ENCODE peak calls at places on chromosome 19, in ten cellular contexts. One of them, this sample, is unnamed.

GRCh38 chr19:35559781-35560180 is 3.7 kb downstream of the ATP4A start:
- DNase-seq in tibial artery: no peak
- DNase-seq in uterus: no peak
- DNase-seq in stomach: no peak
- DNase-seq in fibroblast of lung: no peak
- DNase-seq in PC-9: no peak
- DNase-seq in pancreas: no peak
- DNase-seq in heart right ventricle: no peak
- DNase-seq in A673: no peak
- DNase-seq in PC-3: no peak
- DNase-seq in this sample: no peak

GRCh38 chr19:33302974-33303790 is 848 bp upstream of the CEBPA start:
- DNase-seq in tibial artery: peak; percentile 53
- DNase-seq in uterus: peak; percentile 64
- DNase-seq in stomach: peak; percentile 62
- DNase-seq in fibroblast of lung: peak; percentile 52
- DNase-seq in PC-9: peak; percentile 68
- DNase-seq in pancreas: peak; percentile 67
- DNase-seq in heart right ventricle: no peak
- DNase-seq in A673: peak; percentile 60
- DNase-seq in PC-3: peak; percentile 32
- DNase-seq in this sample: peak; percentile 86

GRCh38 chr19:485583-486236 is 10.6 kb upstream of the MADCAM1 start:
- DNase-seq in tibial artery: peak; percentile 67
- DNase-seq in uterus: no peak
- DNase-seq in stomach: no peak
- DNase-seq in fibroblast of lung: no peak
- DNase-seq in PC-9: peak; percentile 60
- DNase-seq in pancreas: peak; percentile 51
- DNase-seq in heart right ventricle: no peak
- DNase-seq in A673: no peak
- DNase-seq in PC-3: no peak
- DNase-seq in this sample: peak; percentile 61

GRCh38 chr19:20662421-20663105 is 1.2 kb upstream of the ZNF626 start:
- DNase-seq in tibial artery: no peak
- DNase-seq in uterus: no peak
- DNase-seq in stomach: no peak
- DNase-seq in fibroblast of lung: no peak
- DNase-seq in PC-9: no peak
- DNase-seq in pancreas: no peak
- DNase-seq in heart right ventricle: no peak
- DNase-seq in A673: no peak
- DNase-seq in PC-3: no peak
- DNase-seq in this sample: no peak

GRCh38 chr19:10774893-10775292 is 57.0 kb downstream of the DNM2 start:
- DNase-seq in tibial artery: no peak
- DNase-seq in uterus: no peak
- DNase-seq in stomach: no peak
- DNase-seq in fibroblast of lung: no peak
- DNase-seq in PC-9: no peak
- DNase-seq in pancreas: no peak
- DNase-seq in heart right ventricle: no peak
- DNase-seq in A673: no peak
- DNase-seq in PC-3: no peak
- DNase-seq in this sample: no peak

GRCh38 chr19:47765522-47766358 is 12.8 kb upstream of the SELENOW start:
- DNase-seq in tibial artery: no peak
- DNase-seq in uterus: peak; percentile 66
- DNase-seq in stomach: peak; percentile 72
- DNase-seq in fibroblast of lung: peak; percentile 51
- DNase-seq in PC-9: peak; percentile 51
- DNase-seq in pancreas: no peak
- DNase-seq in heart right ventricle: peak; percentile 57
- DNase-seq in A673: peak; percentile 71
- DNase-seq in PC-3: peak; percentile 43
- DNase-seq in this sample: peak; percentile 79

GRCh38 chr19:29893606-29894284 is 48.3 kb upstream of the URI1 start:
- DNase-seq in tibial artery: no peak
- DNase-seq in uterus: no peak
- DNase-seq in stomach: no peak
- DNase-seq in fibroblast of lung: no peak
- DNase-seq in PC-9: no peak
- DNase-seq in pancreas: no peak
- DNase-seq in heart right ventricle: no peak
- DNase-seq in A673: no peak
- DNase-seq in PC-3: no peak
- DNase-seq in this sample: no peak

GRCh38 chr19:45468159-45468651 is 409 bp downstream of the FOSB start:
- DNase-seq in tibial artery: no peak
- DNase-seq in uterus: peak; percentile 47
- DNase-seq in stomach: peak; percentile 35
- DNase-seq in fibroblast of lung: no peak
- DNase-seq in PC-9: no peak
- DNase-seq in pancreas: no peak
- DNase-seq in heart right ventricle: no peak
- DNase-seq in A673: peak; percentile 33
- DNase-seq in PC-3: no peak
- DNase-seq in this sample: peak; percentile 68

GRCh38 chr19:47005873-47006272 is 13.8 kb upstream of the NPAS1 start:
- DNase-seq in tibial artery: no peak
- DNase-seq in uterus: no peak
- DNase-seq in stomach: no peak
- DNase-seq in fibroblast of lung: no peak
- DNase-seq in PC-9: no peak
- DNase-seq in pancreas: peak; percentile 26
- DNase-seq in heart right ventricle: no peak
- DNase-seq in A673: peak; percentile 49
- DNase-seq in PC-3: peak; percentile 26
- DNase-seq in this sample: no peak

GRCh38 chr19:53037101-53038097 is 7.1 kb upstream of the ERVV-2 start:
- DNase-seq in tibial artery: no peak
- DNase-seq in uterus: no peak
- DNase-seq in stomach: no peak
- DNase-seq in fibroblast of lung: peak; percentile 73
- DNase-seq in PC-9: peak; percentile 70
- DNase-seq in pancreas: peak; percentile 27
- DNase-seq in heart right ventricle: peak; percentile 5
- DNase-seq in A673: no peak
- DNase-seq in PC-3: no peak
- DNase-seq in this sample: peak; percentile 65

GRCh38 chr19:21610341-21610740 is 104.9 kb downstream of the ZNF429 start:
- DNase-seq in tibial artery: no peak
- DNase-seq in uterus: no peak
- DNase-seq in stomach: no peak
- DNase-seq in fibroblast of lung: no peak
- DNase-seq in PC-9: no peak
- DNase-seq in pancreas: no peak
- DNase-seq in heart right ventricle: no peak
- DNase-seq in A673: no peak
- DNase-seq in PC-3: no peak
- DNase-seq in this sample: no peak

GRCh38 chr19:19782783-19783182 is 38.8 kb downstream of the ZNF506 start:
- DNase-seq in tibial artery: no peak
- DNase-seq in uterus: no peak
- DNase-seq in stomach: no peak
- DNase-seq in fibroblast of lung: no peak
- DNase-seq in PC-9: no peak
- DNase-seq in pancreas: no peak
- DNase-seq in heart right ventricle: no peak
- DNase-seq in A673: no peak
- DNase-seq in PC-3: no peak
- DNase-seq in this sample: no peak

GRCh38 chr19:17526922-17527321 is 15.5 kb downstream of the PGLS start:
- DNase-seq in tibial artery: no peak
- DNase-seq in uterus: no peak
- DNase-seq in stomach: no peak
- DNase-seq in fibroblast of lung: no peak
- DNase-seq in PC-9: no peak
- DNase-seq in pancreas: no peak
- DNase-seq in heart right ventricle: no peak
- DNase-seq in A673: no peak
- DNase-seq in PC-3: no peak
- DNase-seq in this sample: no peak

GRCh38 chr19:18596752-18597157 is 8.2 kb downstream of the REX1BD start:
- DNase-seq in tibial artery: peak; percentile 63
- DNase-seq in uterus: peak; percentile 41
- DNase-seq in stomach: peak; percentile 67
- DNase-seq in fibroblast of lung: peak; percentile 32
- DNase-seq in PC-9: no peak
- DNase-seq in pancreas: peak; percentile 56
- DNase-seq in heart right ventricle: no peak
- DNase-seq in A673: no peak
- DNase-seq in PC-3: peak; percentile 61
- DNase-seq in this sample: peak; percentile 77
- H3K27ac ChIP-seq in tibial artery: no peak overlapping the region
- H3K27ac ChIP-seq in uterus: no peak overlapping the region
- H3K27ac ChIP-seq in stomach: no peak overlapping the region
- H3K27ac ChIP-seq in fibroblast of lung: no peak overlapping the region
- H3K27ac ChIP-seq in PC-9: no peak overlapping the region
- H3K27ac ChIP-seq in pancreas: no peak overlapping the region
- H3K27ac ChIP-seq in heart right ventricle: no peak overlapping the region
- H3K27ac ChIP-seq in A673: peak overlapping the region; percentile 83
- H3K27ac ChIP-seq in PC-3: no peak overlapping the region
- H3K27ac ChIP-seq in this sample: no peak overlapping the region

GRCh38 chr19:5503598-5503997 is 48.4 kb downstream of the ZNRF4 start:
- DNase-seq in tibial artery: no peak
- DNase-seq in uterus: no peak
- DNase-seq in stomach: no peak
- DNase-seq in fibroblast of lung: no peak
- DNase-seq in PC-9: no peak
- DNase-seq in pancreas: no peak
- DNase-seq in heart right ventricle: no peak
- DNase-seq in A673: no peak
- DNase-seq in PC-3: peak; percentile 19
- DNase-seq in this sample: no peak
- TF ChIP-seq CTCF in tibial artery: no peak
- TF ChIP-seq CTCF in uterus: no peak
- TF ChIP-seq CTCF in stomach: no peak
- TF ChIP-seq CTCF in fibroblast of lung: no peak
- TF ChIP-seq CTCF in PC-9: no peak
- TF ChIP-seq CTCF in pancreas: no peak
- TF ChIP-seq CTCF in heart right ventricle: no peak
- TF ChIP-seq CTCF in A673: peak; percentile 28
- TF ChIP-seq CTCF in PC-3: no peak
- TF ChIP-seq CTCF in this sample: no peak

DNA sequence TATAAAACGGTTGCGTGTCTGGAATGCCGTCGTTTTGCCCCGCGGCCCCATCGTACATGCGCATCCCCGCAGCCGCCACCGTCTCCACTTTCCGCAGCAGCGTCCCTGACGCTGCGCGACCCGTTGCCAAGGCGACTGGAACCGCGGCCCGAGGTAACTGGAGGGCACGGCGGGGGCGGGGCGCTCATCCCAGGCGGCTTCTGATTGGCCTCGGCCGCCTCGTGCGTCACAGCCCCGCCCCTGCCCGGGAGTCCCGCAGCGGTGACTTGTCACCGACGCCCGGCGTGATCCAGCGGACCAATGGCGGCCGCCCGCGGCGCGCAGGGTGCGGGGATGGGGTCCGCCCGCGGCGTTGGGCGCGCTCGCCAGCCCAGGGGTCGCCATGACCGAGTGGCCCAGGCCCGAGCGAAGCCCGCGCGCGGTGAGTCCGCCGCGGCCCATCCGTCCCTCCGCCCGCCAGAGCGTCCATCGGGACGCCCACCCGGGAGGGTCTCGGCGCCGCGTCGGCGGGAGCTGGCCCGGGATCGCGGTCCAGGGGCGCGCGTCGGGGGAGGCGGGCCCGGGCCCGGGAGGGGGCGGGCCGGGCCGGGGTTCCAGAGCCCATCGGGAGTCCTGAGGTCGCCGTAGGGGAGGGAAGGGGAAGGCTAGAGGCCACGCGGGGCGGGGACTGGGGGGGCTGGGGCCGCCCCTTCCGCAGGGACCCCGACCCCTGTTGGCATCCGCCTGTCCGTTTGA is at the start of gene ZSCAN1:
- DNase-seq in tibial artery: peak; percentile 42
- DNase-seq in uterus: peak; percentile 72
- DNase-seq in stomach: peak; percentile 40
- DNase-seq in fibroblast of lung: peak; percentile 86
- DNase-seq in PC-9: no peak
- DNase-seq in pancreas: peak; percentile 83
- DNase-seq in heart right ventricle: peak; percentile 93
- DNase-seq in A673: peak; percentile 94
- DNase-seq in PC-3: no peak
- DNase-seq in this sample: no peak
- H3K27ac ChIP-seq in tibial artery: no peak within 1 kb of the TSS
- H3K27ac ChIP-seq in uterus: no peak within 1 kb of the TSS
- H3K27ac ChIP-seq in stomach: no peak within 1 kb of the TSS
- H3K27ac ChIP-seq in fibroblast of lung: no peak within 1 kb of the TSS
- H3K27ac ChIP-seq in PC-9: no peak within 1 kb of the TSS
- H3K27ac ChIP-seq in pancreas: no peak within 1 kb of the TSS
- H3K27ac ChIP-seq in heart right ventricle: no peak within 1 kb of the TSS
- H3K27ac ChIP-seq in A673: peak within 1 kb of the TSS; percentile 83
- H3K27ac ChIP-seq in PC-3: no peak within 1 kb of the TSS
- H3K27ac ChIP-seq in this sample: no peak within 1 kb of the TSS

GRCh38 chr19:44260343-44260681 is 626 bp downstream of the ZNF233 start:
- DNase-seq in tibial artery: no peak
- DNase-seq in uterus: no peak
- DNase-seq in stomach: no peak
- DNase-seq in fibroblast of lung: no peak
- DNase-seq in PC-9: no peak
- DNase-seq in pancreas: no peak
- DNase-seq in heart right ventricle: no peak
- DNase-seq in A673: no peak
- DNase-seq in PC-3: no peak
- DNase-seq in this sample: no peak
- TF ChIP-seq CTCF in tibial artery: no peak
- TF ChIP-seq CTCF in uterus: no peak
- TF ChIP-seq CTCF in stomach: no peak
- TF ChIP-seq CTCF in fibroblast of lung: no peak
- TF ChIP-seq CTCF in PC-9: no peak
- TF ChIP-seq CTCF in pancreas: no peak
- TF ChIP-seq CTCF in heart right ventricle: no peak
- TF ChIP-seq CTCF in A673: no peak
- TF ChIP-seq CTCF in PC-3: no peak
- TF ChIP-seq CTCF in this sample: no peak

DNA sequence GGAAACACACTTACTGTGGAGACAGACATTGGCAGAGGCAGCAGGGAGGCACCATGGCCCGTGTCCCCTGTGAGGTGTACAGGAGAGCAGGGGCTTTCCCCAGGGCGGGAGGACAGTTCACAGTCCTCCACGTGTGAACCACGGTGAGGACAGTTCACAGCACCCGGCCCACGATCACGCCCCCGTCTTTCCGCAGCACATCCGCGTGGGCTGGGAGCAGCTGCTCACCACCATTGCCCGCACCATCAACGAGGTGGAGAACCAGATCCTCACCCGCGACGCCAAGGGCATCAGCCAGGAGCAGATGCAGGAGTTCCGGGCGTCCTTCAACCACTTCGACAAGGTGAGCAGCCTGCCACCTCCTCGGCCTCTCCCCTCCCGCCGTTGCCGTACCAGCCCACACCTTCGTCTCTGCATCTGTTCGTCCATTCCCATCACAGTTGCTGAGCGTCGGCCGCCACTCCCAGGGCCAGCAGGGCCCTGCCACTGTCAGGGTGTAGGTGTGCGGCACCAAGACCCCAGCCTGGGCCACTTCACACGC is 17.4 kb downstream of the CAPN12 start:
- DNase-seq in tibial artery: no peak
- DNase-seq in uterus: peak; percentile 22
- DNase-seq in stomach: no peak
- DNase-seq in fibroblast of lung: no peak
- DNase-seq in PC-9: no peak
- DNase-seq in pancreas: no peak
- DNase-seq in heart right ventricle: no peak
- DNase-seq in A673: no peak
- DNase-seq in PC-3: no peak
- DNase-seq in this sample: no peak
- H3K27ac ChIP-seq in tibial artery: peak overlapping the region; percentile 72
- H3K27ac ChIP-seq in uterus: peak overlapping the region; percentile 88
- H3K27ac ChIP-seq in stomach: peak overlapping the region; percentile 46
- H3K27ac ChIP-seq in fibroblast of lung: no peak overlapping the region
- H3K27ac ChIP-seq in PC-9: peak overlapping the region; percentile 16
- H3K27ac ChIP-seq in pancreas: no peak overlapping the region
- H3K27ac ChIP-seq in heart right ventricle: peak overlapping the region; percentile 50
- H3K27ac ChIP-seq in A673: no peak overlapping the region
- H3K27ac ChIP-seq in PC-3: no peak overlapping the region
- H3K27ac ChIP-seq in this sample: no peak overlapping the region